ENCODE peak calls at places on chromosome 5, in six cellular contexts. J is AG04450, I is lung, V is cardiac fibroblast, Z is mammary epithelial cell, U is astrocyte of the cerebellum. A is an unnamed sample.
A peak's percentile ranks its signal among the peaks of the same experiment; 100 is the strongest.

GRCh38 chr5:43020294-43020711 is 19.8 kb downstream of the ANXA2R start:
- DNase-seq in J (no peak), I (no peak), U (no peak), Z (no peak), V (no peak), A (no peak)

GRCh38 chr5:152066760-152067159 is 142.1 kb upstream of the GLRA1 start:
- DNase-seq in J (no peak), V (no peak), U (no peak), Z (no peak), I (no peak), A (no peak)

GRCh38 chr5:38330207-38330606 is 71.8 kb downstream of the EGFLAM start:
- DNase-seq in J (no peak), I (no peak), Z (no peak), U (no peak), V (peak; percentile 25), A (peak; percentile 19)

GRCh38 chr5:134490925-134491271 is 34.6 kb upstream of the JADE2 start:
- DNase-seq in V (no peak), Z (no peak), U (no peak), I (no peak), J (no peak), A (no peak)

GRCh38 chr5:93150311-93151012 is 430.6 kb downstream of the NR2F1-AS1 start:
- DNase-seq in V (peak; percentile 53), U (no peak), J (no peak), Z (no peak), I (no peak), A (no peak)

GRCh38 chr5:172858511-172858989 is 24.5 kb downstream of the ERGIC1 start:
- DNase-seq in U (no peak), J (no peak), V (peak; percentile 65), Z (no peak), I (no peak), A (no peak)

GRCh38 chr5:174532453-174533126 is 191.8 kb upstream of the MSX2 start:
- DNase-seq in U (peak; percentile 89), I (peak; percentile 87), J (peak; percentile 94), V (peak; percentile 90), Z (peak; percentile 93), A (peak; percentile 93)

GRCh38 chr5:64872044-64872443 is 103.3 kb downstream of the CWC27 start:
- DNase-seq in U (no peak), I (no peak), V (peak; percentile 48), J (no peak), Z (peak; percentile 24), A (no peak)

GRCh38 chr5:119287547-119288073 is 68.2 kb upstream of the TNFAIP8 start:
- DNase-seq in Z (peak; percentile 72), I (no peak), U (no peak), V (peak; percentile 31), J (no peak), A (no peak)

GRCh38 chr5:128559300-128560297 is 21.6 kb upstream of the FBN2 start:
- DNase-seq in V (peak; percentile 41), I (no peak), U (no peak), J (no peak), Z (peak; percentile 31), A (peak; percentile 48)

GRCh38 chr5:35904443-35905132 is 33.8 kb downstream of the CAPSL start:
- DNase-seq in J (no peak), Z (no peak), I (no peak), V (no peak), U (no peak), A (no peak)

GRCh38 chr5:113776168-113776567 is 262.7 kb downstream of the YTHDC2 start:
- DNase-seq in Z (no peak), I (no peak), V (no peak), U (no peak), J (no peak), A (no peak)

GRCh38 chr5:139635606-139636206 is 12.4 kb upstream of the CXXC5 start:
- DNase-seq in J (peak; percentile 82), U (peak; percentile 79), I (peak; percentile 88), V (peak; percentile 96), Z (peak; percentile 65), A (peak; percentile 93)

GRCh38 chr5:124705577-124705976 is 40.9 kb downstream of the ZNF608 start:
- DNase-seq in Z (no peak), V (no peak), U (no peak), J (no peak), I (no peak), A (no peak)

GRCh38 chr5:136058031-136058971 is 29.5 kb downstream of the TGFBI start:
- DNase-seq in V (peak; percentile 98), I (peak; percentile 44), U (peak; percentile 90), Z (peak; percentile 80), J (peak; percentile 100), A (peak; percentile 98)

GRCh38 chr5:96807099-96807654 is 568 bp downstream of the ERAP1 start:
- DNase-seq in I (peak; percentile 80), J (no peak), V (peak; percentile 58), Z (peak; percentile 67), U (no peak), A (peak; percentile 64)

GRCh38 chr5:121949885-121950284 is 11.9 kb upstream of the SRFBP1 start:
- DNase-seq in J (peak; percentile 15), I (no peak), Z (peak; percentile 30), V (peak; percentile 74), U (peak; percentile 47), A (peak; percentile 60)

DNA sequence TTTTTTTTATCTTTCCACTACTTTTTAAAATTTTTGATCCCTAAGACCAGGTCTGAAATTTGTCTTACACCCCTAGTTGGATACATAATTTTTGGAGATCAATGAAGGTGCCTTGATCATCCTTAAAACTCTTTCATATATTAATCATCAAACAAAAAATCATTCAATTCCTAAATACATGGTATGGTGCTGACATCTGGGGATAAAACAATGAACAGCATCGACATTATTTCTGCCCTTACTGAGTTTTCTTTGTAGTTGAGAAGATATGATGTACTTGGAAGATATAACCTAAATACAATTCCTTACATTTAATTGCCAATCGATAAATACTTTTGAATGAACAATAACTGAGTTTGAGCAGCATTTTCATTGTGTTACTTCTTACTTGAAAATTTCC is 18.3 kb downstream of the SPINK9 start:
- DNase-seq in Z (no peak), J (no peak), V (no peak), I (no peak), U (no peak), A (no peak)
- TF ChIP-seq CTCF in Z (no peak), J (no peak), V (no peak), I (no peak), U (no peak), A (no peak)

GRCh38 chr5:59893061-59893435 is 478 bp downstream of the PDE4D start:
- DNase-seq in J (no peak), V (no peak), Z (no peak), I (no peak), U (no peak), A (no peak)
- H3K4me3 ChIP-seq in J (no peak overlapping the region), V (no peak overlapping the region), Z (no peak overlapping the region), I (no peak overlapping the region), U (peak overlapping the region; percentile 44), A (peak overlapping the region; percentile 17)

GRCh38 chr5:26700759-26701384 is 337.5 kb downstream of the CDH9 start:
- DNase-seq in Z (peak; percentile 2), J (no peak), V (peak; percentile 10), U (peak; percentile 37), I (no peak), A (peak; percentile 39)
- TF ChIP-seq CTCF in Z (peak; percentile 36), J (no peak), V (peak; percentile 6), U (peak; percentile 69), I (no peak), A (peak; percentile 59)

GRCh38 chr5:176619569-176620332 is 9.8 kb upstream of the GPRIN1 start:
- DNase-seq in V (no peak), U (no peak), Z (no peak), I (no peak), J (no peak), A (no peak)
- H3K4me3 ChIP-seq in V (peak overlapping the region; percentile 8), U (no peak overlapping the region), Z (no peak overlapping the region), I (no peak overlapping the region), J (no peak overlapping the region), A (peak overlapping the region; percentile 5)

GRCh38 chr5:181189363-181189961 is 15.5 kb downstream of the TRIM7 start:
- DNase-seq in Z (peak; percentile 42), V (peak; percentile 50), J (no peak), I (no peak), U (no peak), A (peak; percentile 51)

GRCh38 chr5:181186022-181186421 is 19.0 kb downstream of the TRIM7 start:
- DNase-seq in V (no peak), U (no peak), Z (no peak), I (no peak), J (no peak), A (no peak)

GRCh38 chr5:181186902-181187499 is 18.0 kb downstream of the TRIM7 start:
- DNase-seq in U (no peak), V (peak; percentile 47), Z (no peak), J (no peak), I (no peak), A (no peak)

GRCh38 chr5:181188700-181189362 is 16.2 kb downstream of the TRIM7 start:
- DNase-seq in Z (peak; percentile 68), I (peak; percentile 74), U (peak; percentile 50), J (peak; percentile 55), V (peak; percentile 89), A (peak; percentile 80)

GRCh38 chr5:181187500-181188213 is 17.3 kb downstream of the TRIM7 start:
- DNase-seq in J (peak; percentile 55), I (peak; percentile 69), U (peak; percentile 46), V (peak; percentile 88), Z (peak; percentile 83), A (peak; percentile 83)
- TF ChIP-seq CTCF in J (peak; percentile 35), I (no peak), U (peak; percentile 18), V (peak; percentile 31), Z (peak; percentile 19), A (peak; percentile 30)

GRCh38 chr5:159121061-159121460 is 21.3 kb upstream of the EBF1 start:
- DNase-seq in U (no peak), J (no peak), I (no peak), V (no peak), Z (no peak), A (no peak)

GRCh38 chr5:159123700-159124099 is 24.0 kb upstream of the EBF1 start:
- DNase-seq in V (no peak), J (no peak), U (no peak), I (no peak), Z (no peak), A (no peak)

GRCh38 chr5:159123189-159123588 is 23.5 kb upstream of the EBF1 start:
- DNase-seq in J (no peak), V (no peak), U (no peak), I (no peak), Z (no peak), A (no peak)

GRCh38 chr5:159120446-159120845 is 20.7 kb upstream of the EBF1 start:
- DNase-seq in Z (no peak), U (no peak), J (no peak), V (no peak), I (no peak), A (no peak)
- H3K4me3 ChIP-seq in Z (no peak overlapping the region), U (no peak overlapping the region), J (no peak overlapping the region), V (no peak overlapping the region), I (no peak overlapping the region), A (no peak overlapping the region)

DNA sequence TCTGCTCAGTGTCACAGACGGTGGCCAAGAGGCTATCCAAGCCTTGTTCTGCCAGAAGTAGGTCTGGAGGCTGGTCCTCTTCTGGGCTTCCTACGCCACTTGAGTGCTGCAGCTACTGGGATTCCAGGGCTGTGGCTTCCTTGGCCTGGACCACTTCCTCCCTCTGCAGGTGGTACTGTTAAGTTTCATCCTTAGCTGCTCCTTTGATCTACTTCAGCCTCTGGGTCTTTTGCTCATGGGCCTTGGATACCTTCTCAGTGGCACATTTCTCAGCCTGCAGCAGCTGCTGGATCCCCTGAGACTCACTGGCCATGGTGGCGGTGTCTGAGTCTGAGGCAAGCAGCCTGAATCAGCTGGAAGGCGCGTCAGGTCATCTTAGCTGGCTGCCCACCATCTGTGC is 10.3 kb downstream of the CNOT8 start:
- DNase-seq in I (no peak), J (no peak), Z (no peak), V (no peak), U (peak; percentile 36), A (peak; percentile 25)
- TF ChIP-seq CTCF in I (no peak), J (no peak), Z (no peak), V (no peak), U (peak; percentile 47), A (peak; percentile 37)

A was measured in astrocyte of the spinal cord.